ENCODE peak calls at places on chromosomes 2 and 18, in seven cellular contexts. D is HCT116, Q is K562, I is HepG2, U is sigmoid colon, X is stomach, J is SK-N-SH. H is an unnamed sample.
A peak's percentile ranks its signal among the peaks of the same experiment; 100 is the strongest.

GRCh38 chr2:224085246-224085645 is 46.2 kb upstream of the SERPINE2 start:
- DNase-seq in D (peak; percentile 56), Q (no peak), I (peak; percentile 23), U (no peak), X (no peak), J (no peak), H (no peak)

GRCh38 chr18:48408727-48409590 is at the start of gene ZBTB7C:
- DNase-seq in D (no peak), Q (peak; percentile 46), I (no peak), U (no peak), X (peak; percentile 60), J (peak; percentile 83), H (peak; percentile 78)

GRCh38 chr2:20446280-20446916 is 476 bp upstream of the RHOB start:
- DNase-seq in D (no peak), Q (no peak), I (no peak), U (peak; percentile 78), X (peak; percentile 27), J (no peak), H (peak; percentile 88)

GRCh38 chr2:31334311-31335026 is 80.1 kb downstream of the XDH start:
- DNase-seq in D (no peak), Q (no peak), I (no peak), U (no peak), X (no peak), J (no peak), H (no peak)

GRCh38 chr18:58025205-58025604 is 18.8 kb upstream of the NEDD4L start:
- DNase-seq in D (no peak), Q (no peak), I (no peak), U (no peak), X (no peak), J (no peak), H (no peak)

GRCh38 chr2:73172963-73173362 is 29.4 kb upstream of the NOTO start:
- DNase-seq in D (no peak), Q (no peak), I (no peak), U (no peak), X (no peak), J (no peak), H (no peak)

GRCh38 chr2:88843061-88843460 is 151.6 kb downstream of the RPIA start:
- DNase-seq in D (no peak), Q (no peak), I (no peak), U (no peak), X (no peak), J (no peak), H (no peak)

GRCh38 chr2:98412751-98413445 is 31.8 kb upstream of the INPP4A start:
- DNase-seq in D (peak; percentile 53), Q (peak; percentile 70), I (peak; percentile 77), U (no peak), X (no peak), J (peak; percentile 60), H (no peak)

GRCh38 chr2:81242502-81242901 is 938.0 kb upstream of the LRRTM1 start:
- DNase-seq in D (no peak), Q (no peak), I (no peak), U (no peak), X (no peak), J (no peak), H (no peak)

GRCh38 chr18:28019425-28020108 is 157.4 kb downstream of the CDH2 start:
- DNase-seq in D (no peak), Q (no peak), I (no peak), U (no peak), X (no peak), J (no peak), H (no peak)

GRCh38 chr2:170878505-170878904 is 50.5 kb upstream of the GORASP2 start:
- DNase-seq in D (no peak), Q (no peak), I (peak; percentile 10), U (no peak), X (no peak), J (no peak), H (no peak)

GRCh38 chr18:57352271-57352701 is at the start of gene ST8SIA3:
- DNase-seq in D (no peak), Q (no peak), I (no peak), U (no peak), X (no peak), J (peak; percentile 80), H (no peak)

GRCh38 chr2:80312282-80312839 is 7.8 kb upstream of the LRRTM1 start:
- DNase-seq in D (no peak), Q (no peak), I (no peak), U (no peak), X (no peak), J (no peak), H (no peak)

GRCh38 chr2:198219292-198219691 is 414.9 kb downstream of the PLCL1 start:
- DNase-seq in D (no peak), Q (no peak), I (no peak), U (no peak), X (no peak), J (no peak), H (no peak)

GRCh38 chr2:167697961-167698360 is 549.4 kb downstream of the STK39 start:
- DNase-seq in D (no peak), Q (no peak), I (no peak), U (no peak), X (no peak), J (no peak), H (no peak)

GRCh38 chr18:8883409-8883668 is 178.0 kb downstream of the MTCL1 start:
- DNase-seq in D (peak; percentile 42), Q (no peak), I (no peak), U (no peak), X (no peak), J (no peak), H (no peak)

GRCh38 chr2:47890711-47891368 is 15.5 kb downstream of the FBXO11 start:
- DNase-seq in D (no peak), Q (no peak), I (no peak), U (no peak), X (no peak), J (no peak), H (no peak)

GRCh38 chr18:22471546-22472131 is 53.9 kb upstream of the CTAGE1 start:
- DNase-seq in D (no peak), Q (no peak), I (no peak), U (no peak), X (peak; percentile 71), J (no peak), H (no peak)

GRCh38 chr2:238231251-238231793 is 8.5 kb downstream of the HES6 start:
- DNase-seq in D (no peak), Q (peak; percentile 73), I (no peak), U (peak; percentile 91), X (peak; percentile 75), J (no peak), H (peak; percentile 94)

GRCh38 chr2:120767486-120768005 is 31.9 kb downstream of the GLI2 start:
- DNase-seq in D (no peak), Q (no peak), I (no peak), U (peak; percentile 51), X (no peak), J (no peak), H (peak; percentile 57)

GRCh38 chr2:183925281-183925680 is 673.0 kb upstream of the ZNF804A start:
- DNase-seq in D (no peak), Q (no peak), I (no peak), U (no peak), X (no peak), J (no peak), H (no peak)
- H3K9me3 ChIP-seq in D (no peaks in the 10 kb centered on the region), Q (no peaks in the 10 kb centered on the region), I (peaks cover 18% of the 10 kb centered on the region), U (peaks cover 3% of the 10 kb centered on the region), X (no peaks in the 10 kb centered on the region), J (no peaks in the 10 kb centered on the region), H (no peaks in the 10 kb centered on the region)

DNA sequence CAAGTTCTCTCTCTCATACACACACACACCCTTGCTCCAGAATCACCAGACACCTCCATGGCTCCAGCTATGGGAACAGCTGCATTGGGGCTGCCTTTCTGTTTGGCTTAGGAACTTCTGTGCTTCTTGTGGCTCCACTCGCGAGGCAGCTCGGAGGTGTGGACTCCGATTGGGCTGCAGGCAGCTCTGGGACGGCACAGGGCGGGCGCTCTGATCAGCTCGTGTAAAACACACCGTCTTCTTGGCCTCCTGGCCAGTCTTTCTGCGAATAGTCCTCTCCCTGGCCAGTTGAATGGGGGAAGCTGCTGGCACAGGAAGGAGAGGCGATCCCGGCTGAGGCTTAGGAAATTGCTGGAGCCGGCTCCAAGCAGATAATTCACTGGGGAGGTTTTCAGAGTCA is 22.4 kb downstream of the FOSL2 start:
- DNase-seq in D (no peak), Q (no peak), I (no peak), U (peak; percentile 75), X (no peak), J (no peak), H (no peak)
- TF ChIP-seq POLR2AphosphoS5 in D (no peak), Q (no peak), I (no peak), U (no peak), X (no peak), J (no peak), H (no peak)

DNA sequence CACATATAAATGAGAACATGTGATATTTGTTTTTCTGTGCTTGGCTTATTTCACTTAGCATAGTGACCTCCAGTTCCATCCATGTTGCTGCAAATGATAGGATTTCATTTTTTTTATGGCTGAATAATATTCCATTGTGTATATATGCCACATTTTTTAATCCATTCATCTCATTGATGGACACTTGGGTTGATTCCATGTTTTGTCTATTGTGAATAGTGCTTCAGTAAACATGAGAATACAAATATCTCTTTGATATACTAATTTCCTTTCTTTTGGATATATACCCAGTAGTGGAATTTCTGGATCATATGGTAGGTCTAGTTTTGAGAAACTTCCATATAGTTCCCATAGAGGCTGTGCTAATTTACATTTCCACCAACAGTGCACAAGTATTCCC is 3.7 kb upstream of the NEMP2 start:
- DNase-seq in D (no peak), Q (no peak), I (no peak), U (no peak), X (no peak), J (no peak), H (no peak)
- H3K9me3 ChIP-seq in D (peaks cover 7% of the 10 kb centered on the region), Q (peaks cover 20% of the 10 kb centered on the region), I (peaks cover 43% of the 10 kb centered on the region), U (peaks cover 6% of the 10 kb centered on the region), X (peaks cover 36% of the 10 kb centered on the region), J (peaks cover 17% of the 10 kb centered on the region), H (peaks cover 66% of the 10 kb centered on the region)

DNA sequence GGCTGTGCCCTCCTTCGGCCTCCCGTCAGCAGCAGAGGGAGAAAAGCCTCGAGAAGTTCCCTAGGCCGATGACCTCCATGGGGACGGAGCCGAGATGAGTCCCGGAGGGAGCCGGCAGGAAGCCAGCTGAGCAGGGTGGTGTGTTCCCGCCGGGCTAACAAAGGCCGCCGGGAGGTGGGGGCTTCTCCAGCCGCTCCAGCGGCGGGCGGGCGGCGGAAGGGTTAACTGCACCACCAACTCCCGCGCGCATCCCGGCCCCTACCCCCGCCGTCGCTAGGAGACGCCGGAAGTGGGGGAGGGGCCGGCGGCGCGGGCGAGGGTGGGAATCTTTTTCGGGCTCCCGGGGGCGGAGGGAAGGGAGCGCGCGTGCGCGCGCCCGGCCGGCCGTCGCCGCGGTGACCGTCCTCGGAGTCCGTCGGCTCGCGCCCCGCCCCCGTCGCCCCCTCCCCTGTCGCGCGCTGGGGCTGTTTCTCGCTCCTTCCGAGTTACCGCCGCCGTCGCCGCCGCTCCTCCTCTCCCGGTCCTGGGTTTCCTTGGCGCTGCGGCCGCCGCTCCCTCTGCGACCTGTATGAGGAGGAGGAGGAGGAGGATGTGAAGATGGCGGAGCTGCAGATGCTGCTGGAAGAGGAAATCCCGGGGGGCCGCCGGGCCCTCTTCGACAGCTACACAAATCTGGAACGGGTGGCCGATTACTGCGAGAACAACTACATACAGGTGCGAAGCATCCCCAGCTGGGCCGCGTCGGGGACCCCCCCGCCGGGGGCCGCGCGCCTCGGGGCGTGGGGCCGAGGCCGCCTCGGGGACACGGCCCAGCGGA is at the start of gene ABI2:
- DNase-seq in D (peak; percentile 38), Q (peak; percentile 89), I (peak; percentile 84), U (peak; percentile 91), X (peak; percentile 76), J (peak; percentile 99), H (peak; percentile 89)
- TF ChIP-seq POLR2AphosphoS5 in D (peak; percentile 78), Q (no peak), I (peak; percentile 68), U (no peak), X (no peak), J (peak; percentile 45), H (peak; percentile 73)

GRCh38 chr18:14943486-14943885 is 195.5 kb downstream of the ANKRD30B start:
- DNase-seq in D (no peak), Q (no peak), I (no peak), U (no peak), X (no peak), J (no peak), H (no peak)
- H3K9me3 ChIP-seq in D (no peaks in the 10 kb centered on the region), Q (no peaks in the 10 kb centered on the region), I (no peaks in the 10 kb centered on the region), U (no peaks in the 10 kb centered on the region), X (no peaks in the 10 kb centered on the region), J (no peaks in the 10 kb centered on the region), H (no peaks in the 10 kb centered on the region)